ENCODE peak calls at places on chromosomes 6 and 20, in nine cellular contexts. One of them, this sample, is unnamed.

GRCh38 chr6:44856495-44856878 is 469.0 kb downstream of the CDC5L start:
- DNase-seq in AG09319: no peak
- DNase-seq in right atrium auricular region: no peak
- DNase-seq in WTC11: no peak
- DNase-seq in astrocyte of the cerebellum: peak
- DNase-seq in adrenal gland: no peak
- DNase-seq in HFFc6: no peak
- DNase-seq in heart right ventricle: no peak
- DNase-seq in gastrocnemius medialis: no peak
- DNase-seq in this sample: no peak

GRCh38 chr20:731891-732560 is 36.3 kb downstream of the SLC52A3 start:
- DNase-seq in gastrocnemius medialis: no peak
- DNase-seq in heart right ventricle: no peak
- DNase-seq in HFFc6: no peak
- DNase-seq in right atrium auricular region: no peak
- DNase-seq in adrenal gland: no peak
- DNase-seq in WTC11: no peak
- DNase-seq in astrocyte of the cerebellum: no peak
- DNase-seq in AG09319: no peak
- DNase-seq in this sample: no peak

GRCh38 chr20:33021879-33022732 is 9.3 kb upstream of the BPIFB6 start:
- DNase-seq in HFFc6: no peak
- DNase-seq in AG09319: no peak
- DNase-seq in heart right ventricle: no peak
- DNase-seq in gastrocnemius medialis: no peak
- DNase-seq in WTC11: no peak
- DNase-seq in astrocyte of the cerebellum: no peak
- DNase-seq in right atrium auricular region: no peak
- DNase-seq in adrenal gland: no peak
- DNase-seq in this sample: no peak

GRCh38 chr6:165184192-165184979 is 125.0 kb downstream of the C6orf118 start:
- DNase-seq in adrenal gland: no peak
- DNase-seq in right atrium auricular region: peak
- DNase-seq in AG09319: no peak
- DNase-seq in WTC11: no peak
- DNase-seq in gastrocnemius medialis: no peak
- DNase-seq in astrocyte of the cerebellum: no peak
- DNase-seq in heart right ventricle: no peak
- DNase-seq in HFFc6: no peak
- DNase-seq in this sample: no peak

GRCh38 chr6:28789553-28790083 is 134.2 kb downstream of the TRIM27 start:
- DNase-seq in gastrocnemius medialis: no peak
- DNase-seq in AG09319: no peak
- DNase-seq in WTC11: peak
- DNase-seq in adrenal gland: no peak
- DNase-seq in astrocyte of the cerebellum: no peak
- DNase-seq in HFFc6: peak
- DNase-seq in heart right ventricle: no peak
- DNase-seq in right atrium auricular region: peak
- DNase-seq in this sample: no peak

GRCh38 chr6:5937516-5937915 is 69.2 kb downstream of the NRN1 start:
- DNase-seq in right atrium auricular region: no peak
- DNase-seq in HFFc6: no peak
- DNase-seq in gastrocnemius medialis: no peak
- DNase-seq in heart right ventricle: no peak
- DNase-seq in WTC11: no peak
- DNase-seq in adrenal gland: no peak
- DNase-seq in astrocyte of the cerebellum: no peak
- DNase-seq in AG09319: no peak
- DNase-seq in this sample: no peak

GRCh38 chr6:55818482-55818881 is 56.9 kb downstream of the BMP5 start:
- DNase-seq in astrocyte of the cerebellum: no peak
- DNase-seq in AG09319: no peak
- DNase-seq in WTC11: no peak
- DNase-seq in right atrium auricular region: no peak
- DNase-seq in HFFc6: no peak
- DNase-seq in adrenal gland: no peak
- DNase-seq in gastrocnemius medialis: no peak
- DNase-seq in heart right ventricle: no peak
- DNase-seq in this sample: no peak

GRCh38 chr20:43863821-43864544 is 50.7 kb upstream of the TOX2 start:
- DNase-seq in HFFc6: no peak
- DNase-seq in gastrocnemius medialis: no peak
- DNase-seq in WTC11: no peak
- DNase-seq in adrenal gland: no peak
- DNase-seq in right atrium auricular region: no peak
- DNase-seq in heart right ventricle: no peak
- DNase-seq in astrocyte of the cerebellum: no peak
- DNase-seq in AG09319: no peak
- DNase-seq in this sample: no peak

GRCh38 chr6:38646166-38646565 is 6.4 kb upstream of the BTBD9 start:
- DNase-seq in WTC11: no peak
- DNase-seq in astrocyte of the cerebellum: peak
- DNase-seq in HFFc6: peak
- DNase-seq in right atrium auricular region: no peak
- DNase-seq in adrenal gland: no peak
- DNase-seq in heart right ventricle: no peak
- DNase-seq in AG09319: no peak
- DNase-seq in gastrocnemius medialis: no peak
- DNase-seq in this sample: no peak

GRCh38 chr20:32167552-32167951 is 40.0 kb downstream of the PLAGL2 start:
- DNase-seq in adrenal gland: peak
- DNase-seq in right atrium auricular region: no peak
- DNase-seq in WTC11: no peak
- DNase-seq in HFFc6: no peak
- DNase-seq in AG09319: no peak
- DNase-seq in heart right ventricle: no peak
- DNase-seq in gastrocnemius medialis: no peak
- DNase-seq in astrocyte of the cerebellum: no peak
- DNase-seq in this sample: no peak

GRCh38 chr20:36399147-36399968 is 93.2 kb downstream of the DLGAP4 start:
- DNase-seq in WTC11: peak
- DNase-seq in astrocyte of the cerebellum: no peak
- DNase-seq in right atrium auricular region: no peak
- DNase-seq in adrenal gland: peak
- DNase-seq in HFFc6: no peak
- DNase-seq in AG09319: no peak
- DNase-seq in gastrocnemius medialis: no peak
- DNase-seq in heart right ventricle: no peak
- DNase-seq in this sample: no peak

DNA sequence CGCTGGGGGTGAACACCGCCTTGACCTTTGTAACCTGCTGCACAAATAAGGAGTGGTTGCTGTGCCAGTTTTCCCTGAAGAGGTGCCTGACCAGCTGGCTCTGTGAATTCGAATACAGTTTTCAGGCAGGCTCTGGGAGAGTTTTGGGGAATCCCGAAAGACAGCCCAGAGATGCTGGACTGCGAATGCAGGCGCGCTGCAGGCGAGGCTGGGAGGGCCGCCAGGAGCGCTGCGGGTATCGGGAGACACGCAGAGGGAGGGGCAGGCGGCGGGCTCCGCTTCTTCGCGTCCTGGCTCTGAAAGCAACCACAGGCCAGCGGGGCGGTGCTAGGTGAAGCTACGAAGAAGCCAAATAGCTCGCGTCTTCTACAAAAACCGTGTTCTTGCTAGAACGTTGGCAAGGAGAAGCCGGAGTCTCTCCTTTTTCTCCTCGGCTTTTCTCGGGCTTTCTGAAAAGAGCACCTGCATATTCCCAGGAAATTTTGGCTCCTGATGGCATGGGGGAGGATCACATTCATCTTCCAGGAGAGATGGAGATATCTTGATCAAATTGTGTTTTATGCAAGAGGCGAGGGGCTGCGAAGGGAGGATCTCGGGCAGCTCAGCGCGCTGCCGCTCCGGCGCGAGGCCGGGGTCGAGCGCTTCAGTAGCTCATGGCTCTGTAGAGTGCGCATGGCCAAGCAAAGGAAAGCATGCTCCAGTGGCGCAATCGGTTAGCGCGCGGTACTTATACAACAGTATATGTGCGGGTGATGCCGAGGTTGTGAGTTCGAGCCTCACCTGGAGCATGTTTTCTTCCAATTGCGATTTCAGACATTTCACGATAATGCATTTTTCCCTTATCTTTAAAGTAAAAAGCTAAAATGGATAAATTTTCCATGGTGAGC is 158.1 kb upstream of the ZNF184 start:
- DNase-seq in right atrium auricular region: no peak
- DNase-seq in heart right ventricle: no peak
- DNase-seq in adrenal gland: peak
- DNase-seq in AG09319: no peak
- DNase-seq in HFFc6: peak
- DNase-seq in astrocyte of the cerebellum: peak
- DNase-seq in gastrocnemius medialis: no peak
- DNase-seq in WTC11: peak
- DNase-seq in this sample: no peak
- TF ChIP-seq CTCF in right atrium auricular region: no peak
- TF ChIP-seq CTCF in heart right ventricle: no peak
- TF ChIP-seq CTCF in adrenal gland: no peak
- TF ChIP-seq CTCF in AG09319: no peak
- TF ChIP-seq CTCF in HFFc6: no peak
- TF ChIP-seq CTCF in astrocyte of the cerebellum: no peak
- TF ChIP-seq CTCF in gastrocnemius medialis: no peak
- TF ChIP-seq CTCF in WTC11: no peak
- TF ChIP-seq CTCF in this sample: no peak

GRCh38 chr6:51565472-51565871 is 521.9 kb downstream of the PKHD1 start:
- DNase-seq in AG09319: no peak
- DNase-seq in adrenal gland: no peak
- DNase-seq in heart right ventricle: no peak
- DNase-seq in right atrium auricular region: no peak
- DNase-seq in gastrocnemius medialis: no peak
- DNase-seq in astrocyte of the cerebellum: no peak
- DNase-seq in HFFc6: no peak
- DNase-seq in WTC11: no peak
- DNase-seq in this sample: no peak

GRCh38 chr6:51568771-51569170 is 518.6 kb downstream of the PKHD1 start:
- DNase-seq in heart right ventricle: no peak
- DNase-seq in adrenal gland: no peak
- DNase-seq in right atrium auricular region: no peak
- DNase-seq in gastrocnemius medialis: no peak
- DNase-seq in AG09319: no peak
- DNase-seq in HFFc6: no peak
- DNase-seq in WTC11: no peak
- DNase-seq in astrocyte of the cerebellum: no peak
- DNase-seq in this sample: no peak

GRCh38 chr6:51571168-51571567 is 516.2 kb downstream of the PKHD1 start:
- DNase-seq in astrocyte of the cerebellum: no peak
- DNase-seq in WTC11: no peak
- DNase-seq in adrenal gland: no peak
- DNase-seq in heart right ventricle: no peak
- DNase-seq in right atrium auricular region: no peak
- DNase-seq in gastrocnemius medialis: no peak
- DNase-seq in HFFc6: no peak
- DNase-seq in AG09319: no peak
- DNase-seq in this sample: no peak

GRCh38 chr6:51570168-51570921 is 517.1 kb downstream of the PKHD1 start:
- DNase-seq in astrocyte of the cerebellum: no peak
- DNase-seq in right atrium auricular region: no peak
- DNase-seq in HFFc6: no peak
- DNase-seq in WTC11: no peak
- DNase-seq in adrenal gland: no peak
- DNase-seq in gastrocnemius medialis: no peak
- DNase-seq in AG09319: no peak
- DNase-seq in heart right ventricle: no peak
- DNase-seq in this sample: no peak

GRCh38 chr6:51569594-51569993 is 517.8 kb downstream of the PKHD1 start:
- DNase-seq in gastrocnemius medialis: no peak
- DNase-seq in astrocyte of the cerebellum: no peak
- DNase-seq in AG09319: no peak
- DNase-seq in WTC11: no peak
- DNase-seq in adrenal gland: no peak
- DNase-seq in heart right ventricle: no peak
- DNase-seq in right atrium auricular region: no peak
- DNase-seq in HFFc6: no peak
- DNase-seq in this sample: no peak
- TF ChIP-seq CTCF in gastrocnemius medialis: no peak
- TF ChIP-seq CTCF in astrocyte of the cerebellum: no peak
- TF ChIP-seq CTCF in AG09319: no peak
- TF ChIP-seq CTCF in WTC11: no peak
- TF ChIP-seq CTCF in adrenal gland: no peak
- TF ChIP-seq CTCF in heart right ventricle: no peak
- TF ChIP-seq CTCF in right atrium auricular region: no peak
- TF ChIP-seq CTCF in HFFc6: no peak
- TF ChIP-seq CTCF in this sample: no peak

GRCh38 chr6:99613398-99613704 is 6.7 kb downstream of the PRDM13 start:
- DNase-seq in AG09319: no peak
- DNase-seq in WTC11: peak
- DNase-seq in HFFc6: no peak
- DNase-seq in gastrocnemius medialis: no peak
- DNase-seq in right atrium auricular region: no peak
- DNase-seq in astrocyte of the cerebellum: no peak
- DNase-seq in adrenal gland: no peak
- DNase-seq in heart right ventricle: peak
- DNase-seq in this sample: no peak
- TF ChIP-seq CTCF in AG09319: peak
- TF ChIP-seq CTCF in WTC11: no peak
- TF ChIP-seq CTCF in HFFc6: peak
- TF ChIP-seq CTCF in gastrocnemius medialis: peak
- TF ChIP-seq CTCF in right atrium auricular region: no peak
- TF ChIP-seq CTCF in astrocyte of the cerebellum: peak
- TF ChIP-seq CTCF in adrenal gland: no peak
- TF ChIP-seq CTCF in heart right ventricle: peak
- TF ChIP-seq CTCF in this sample: peak

GRCh38 chr6:26550250-26550993 is 12.3 kb downstream of the HMGN4 start:
- DNase-seq in WTC11: peak
- DNase-seq in astrocyte of the cerebellum: no peak
- DNase-seq in heart right ventricle: peak
- DNase-seq in AG09319: no peak
- DNase-seq in adrenal gland: no peak
- DNase-seq in right atrium auricular region: no peak
- DNase-seq in HFFc6: no peak
- DNase-seq in gastrocnemius medialis: no peak
- DNase-seq in this sample: peak
- TF ChIP-seq CTCF in WTC11: no peak
- TF ChIP-seq CTCF in astrocyte of the cerebellum: peak
- TF ChIP-seq CTCF in heart right ventricle: peak
- TF ChIP-seq CTCF in AG09319: peak
- TF ChIP-seq CTCF in adrenal gland: no peak
- TF ChIP-seq CTCF in right atrium auricular region: no peak
- TF ChIP-seq CTCF in HFFc6: no peak
- TF ChIP-seq CTCF in gastrocnemius medialis: no peak
- TF ChIP-seq CTCF in this sample: no peak

DNA sequence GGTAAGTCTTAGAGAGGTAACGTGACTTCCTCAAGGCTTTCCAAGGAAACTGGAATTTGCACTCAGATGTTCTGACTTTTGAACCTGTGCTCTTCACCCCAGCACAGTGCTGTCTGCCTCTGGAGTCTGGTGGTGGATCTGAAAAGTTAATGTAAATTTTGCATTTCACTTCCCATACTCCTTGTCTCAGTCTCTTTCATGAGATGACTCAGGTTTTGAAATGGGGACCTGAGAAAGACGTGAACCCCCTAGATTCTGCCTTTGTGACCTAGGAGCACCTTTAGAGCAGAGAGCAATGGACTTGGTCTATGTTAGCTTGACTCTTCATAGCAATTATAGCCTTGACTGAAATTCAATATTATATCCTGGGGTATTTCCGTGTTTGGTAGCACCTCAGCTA is 223.0 kb downstream of the QKI start:
- DNase-seq in adrenal gland: no peak
- DNase-seq in right atrium auricular region: no peak
- DNase-seq in HFFc6: no peak
- DNase-seq in gastrocnemius medialis: no peak
- DNase-seq in heart right ventricle: no peak
- DNase-seq in AG09319: no peak
- DNase-seq in astrocyte of the cerebellum: no peak
- DNase-seq in WTC11: no peak
- DNase-seq in this sample: no peak
- TF ChIP-seq CTCF in adrenal gland: no peak
- TF ChIP-seq CTCF in right atrium auricular region: no peak
- TF ChIP-seq CTCF in HFFc6: no peak
- TF ChIP-seq CTCF in gastrocnemius medialis: no peak
- TF ChIP-seq CTCF in heart right ventricle: no peak
- TF ChIP-seq CTCF in AG09319: no peak
- TF ChIP-seq CTCF in astrocyte of the cerebellum: no peak
- TF ChIP-seq CTCF in WTC11: no peak
- TF ChIP-seq CTCF in this sample: no peak

This sample was measured in natural killer cell.